ENCODE peak calls at places on chromosome 5, in ten cellular contexts. F, V, M, E, B, C, Z, Y, N and H are unnamed samples.

GRCh38 chr5:53355316-53355715 is 125.1 kb upstream of the FST start:
- DNase-seq in N (no peak), Z (no peak), V (no peak), M (no peak), E (no peak), B (no peak), Y (no peak), C (no peak), F (no peak), H (no peak)

GRCh38 chr5:878125-878524 is 14.5 kb downstream of the BRD9 start:
- DNase-seq in C (no peak), Y (no peak), F (no peak), V (no peak), M (no peak), N (no peak), E (no peak), Z (no peak), B (no peak), H (no peak)

GRCh38 chr5:179268399-179268952 is 76.8 kb downstream of the ADAMTS2 start:
- DNase-seq in F (no peak), Z (peak; percentile 38), V (peak; percentile 3), B (no peak), M (no peak), E (peak; percentile 18), C (peak; percentile 43), N (no peak), Y (no peak), H (peak; percentile 24)

GRCh38 chr5:95655575-95655974 is 9.0 kb downstream of the RFESD start:
- DNase-seq in N (no peak), C (no peak), Z (no peak), E (no peak), F (no peak), B (no peak), Y (no peak), V (no peak), M (no peak), H (no peak)

GRCh38 chr5:67291671-67292070 is 95.1 kb upstream of the CD180 start:
- DNase-seq in E (no peak), N (no peak), V (no peak), C (no peak), F (no peak), M (no peak), Z (no peak), B (no peak), Y (no peak), H (peak; percentile 85)

GRCh38 chr5:2093859-2094615 is 211.3 kb upstream of the IRX4 start:
- DNase-seq in Y (peak; percentile 89), M (peak; percentile 18), V (no peak), F (peak; percentile 34), E (no peak), N (peak; percentile 47), B (no peak), C (no peak), Z (no peak), H (no peak)

GRCh38 chr5:132204736-132205135 is 22.9 kb downstream of the P4HA2 start:
- DNase-seq in E (no peak), B (no peak), Y (no peak), V (no peak), M (no peak), N (no peak), C (no peak), F (no peak), Z (no peak), H (no peak)

GRCh38 chr5:7396169-7397004 is 449 bp downstream of the ADCY2 start:
- DNase-seq in N (no peak), V (no peak), Y (no peak), E (no peak), F (peak; percentile 2), B (no peak), M (peak; percentile 17), C (no peak), Z (no peak), H (no peak)

GRCh38 chr5:23704176-23704855 is 196.9 kb downstream of the PRDM9 start:
- DNase-seq in M (no peak), B (no peak), F (no peak), V (no peak), E (no peak), C (no peak), Z (no peak), N (no peak), Y (peak; percentile 55), H (no peak)

GRCh38 chr5:150172147-150172546 is 5.6 kb downstream of the CDX1 start:
- DNase-seq in Y (no peak), E (no peak), V (no peak), M (no peak), B (no peak), Z (no peak), C (no peak), F (peak; percentile 74), N (no peak), H (no peak)

GRCh38 chr5:24923400-24923799 is 278.6 kb upstream of the CDH10 start:
- DNase-seq in C (no peak), M (no peak), F (no peak), Y (no peak), B (no peak), V (no peak), E (no peak), Z (no peak), N (no peak), H (no peak)

GRCh38 chr5:176365663-176366574 is 632 bp downstream of the ARL10 start:
- DNase-seq in Z (peak; percentile 56), M (no peak), E (peak; percentile 59), V (no peak), Y (peak; percentile 29), N (no peak), F (peak; percentile 47), B (no peak), C (no peak), H (peak; percentile 73)

GRCh38 chr5:40676643-40677333 is 2.9 kb upstream of the PTGER4 start:
- DNase-seq in F (peak; percentile 62), M (peak; percentile 55), Z (no peak), E (peak; percentile 42), B (no peak), Y (peak; percentile 67), V (no peak), N (peak; percentile 82), C (no peak), H (no peak)
- H3K27ac ChIP-seq in F (no peak overlapping the region), M (peak overlapping the region; percentile 95), Z (peak overlapping the region; percentile 8), E (no peak overlapping the region), B (no peak overlapping the region), Y (no peak overlapping the region), V (peak overlapping the region; percentile 52), N (peak overlapping the region; percentile 88), C (peak overlapping the region; percentile 64), H (no peak overlapping the region)

GRCh38 chr5:116528519-116529234 is 45.9 kb downstream of the SEMA6A start:
- DNase-seq in Y (no peak), N (no peak), M (no peak), B (no peak), F (no peak), V (no peak), Z (no peak), E (no peak), C (no peak), H (no peak)
- H3K27ac ChIP-seq in Y (no peak overlapping the region), N (no peak overlapping the region), M (no peak overlapping the region), B (no peak overlapping the region), F (no peak overlapping the region), V (no peak overlapping the region), Z (no peak overlapping the region), E (no peak overlapping the region), C (no peak overlapping the region), H (peak overlapping the region; percentile 36)

GRCh38 chr5:16735092-16735970 is 118.5 kb upstream of the RETREG1 start:
- DNase-seq in V (no peak), N (no peak), C (no peak), E (no peak), M (peak; percentile 36), F (peak; percentile 30), B (no peak), Z (no peak), Y (no peak), H (no peak)

GRCh38 chr5:16737620-16738364 is 121.0 kb upstream of the RETREG1 start:
- DNase-seq in B (no peak), Z (no peak), V (no peak), M (no peak), F (no peak), E (peak; percentile 90), C (no peak), N (no peak), Y (no peak), H (no peak)

GRCh38 chr5:16736158-16736994 is 119.6 kb upstream of the RETREG1 start:
- DNase-seq in C (peak; percentile 56), M (peak; percentile 74), Z (peak; percentile 71), Y (peak; percentile 80), F (peak; percentile 93), V (no peak), B (no peak), N (peak; percentile 47), E (peak; percentile 66), H (no peak)

GRCh38 chr5:16740046-16740445 is 123.2 kb upstream of the RETREG1 start:
- DNase-seq in B (no peak), Z (no peak), V (no peak), E (peak; percentile 45), Y (no peak), M (no peak), N (no peak), C (no peak), F (no peak), H (no peak)

DNA sequence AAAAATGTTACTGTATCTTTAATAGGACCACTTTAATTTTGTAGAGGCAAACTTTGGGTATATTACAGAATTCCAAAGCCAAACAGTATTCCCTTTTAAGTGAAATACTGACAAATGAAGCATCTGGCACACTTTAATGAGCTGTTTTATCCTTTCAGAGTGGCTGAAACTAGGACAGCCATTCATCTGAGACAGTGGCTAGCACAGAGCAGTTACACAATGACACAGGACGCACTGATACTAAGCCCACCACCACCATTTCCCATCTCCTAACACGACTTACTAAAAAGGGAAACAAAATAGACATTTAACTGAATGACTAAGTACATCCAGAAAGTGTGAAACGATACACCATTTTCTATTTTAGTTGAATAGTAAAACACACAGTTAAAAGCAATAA is 120.4 kb upstream of the RETREG1 start:
- DNase-seq in N (no peak), E (no peak), C (no peak), F (no peak), B (no peak), Y (no peak), V (no peak), Z (no peak), M (no peak), H (no peak)
- H3K27ac ChIP-seq in N (no peak overlapping the region), E (no peak overlapping the region), C (peak overlapping the region; percentile 56), F (no peak overlapping the region), B (no peak overlapping the region), Y (no peak overlapping the region), V (no peak overlapping the region), Z (no peak overlapping the region), M (peak overlapping the region; percentile 42), H (no peak overlapping the region)

DNA sequence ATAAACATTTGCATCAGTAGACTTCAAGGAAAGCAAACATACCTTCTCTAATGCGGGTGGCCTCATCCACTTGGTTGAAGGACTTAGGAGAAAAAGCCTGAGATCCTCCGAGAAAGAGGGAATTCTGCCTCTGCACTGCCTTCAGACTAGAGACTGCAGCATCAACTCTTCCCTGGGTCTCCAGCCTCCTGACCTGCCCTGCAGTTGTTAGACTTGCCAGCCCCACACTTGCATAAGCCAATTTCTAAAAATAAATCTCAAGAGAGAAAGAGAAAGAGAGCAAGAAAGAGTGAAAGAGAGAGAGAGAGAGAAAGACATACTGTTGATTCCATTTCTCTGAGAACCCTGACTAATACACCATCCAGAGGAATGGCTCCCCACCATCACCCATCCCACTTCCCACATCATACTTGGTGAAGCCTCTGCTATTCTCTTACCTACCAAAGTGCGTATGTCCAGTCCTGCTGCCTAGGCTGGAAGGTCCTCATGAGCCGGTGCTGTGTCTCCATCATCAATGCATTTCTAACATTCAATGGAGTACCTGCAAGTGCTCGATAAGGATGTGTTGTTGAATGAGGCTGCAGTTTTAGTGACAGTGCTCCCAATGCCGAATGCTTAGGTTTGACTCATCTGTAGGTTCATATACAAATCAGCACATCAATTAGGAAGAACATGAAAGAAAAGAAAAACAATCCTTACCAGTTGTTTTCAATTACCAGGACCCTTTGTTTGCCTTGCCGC is 35.1 kb downstream of the ZNF622 start:
- DNase-seq in B (no peak), V (no peak), N (no peak), Z (no peak), F (no peak), Y (no peak), M (no peak), E (no peak), C (no peak), H (no peak)
- H3K27ac ChIP-seq in B (no peak overlapping the region), V (no peak overlapping the region), N (no peak overlapping the region), Z (no peak overlapping the region), F (no peak overlapping the region), Y (no peak overlapping the region), M (no peak overlapping the region), E (no peak overlapping the region), C (no peak overlapping the region), H (no peak overlapping the region)